ENCODE peak calls at places on chromosome 2, in ten cellular contexts. R is heart left ventricle; T is IMR-90; J is body of pancreas; Y is uterus; U is upper lobe of left lung; M is A549; F is HL-60; D is CD8-positive, alpha-beta T cell; H is right atrium auricular region. N is an unnamed sample.

GRCh38 chr2:126979604-126980003 is 80.9 kb downstream of the TEX51 start:
- DNase-seq in H (no peak), M (no peak), T (no peak), J (no peak), R (no peak), Y (no peak), U (no peak), F (no peak), D (no peak), N (no peak)

GRCh38 chr2:11093467-11093866 is 61.8 kb upstream of the SLC66A3 start:
- DNase-seq in H (no peak), D (no peak), J (no peak), R (no peak), F (no peak), T (no peak), Y (no peak), M (no peak), U (no peak), N (no peak)

GRCh38 chr2:216903470-216903869 is 43.6 kb upstream of the TNP1 start:
- DNase-seq in F (no peak), U (no peak), J (no peak), H (no peak), Y (no peak), D (no peak), R (no peak), T (no peak), M (no peak), N (no peak)

GRCh38 chr2:98935111-98935770 is 784 bp downstream of the CRACDL start:
- DNase-seq in J (no peak), R (no peak), M (no peak), U (no peak), Y (no peak), T (no peak), F (no peak), D (no peak), H (no peak), N (no peak)

GRCh38 chr2:129673234-129673633 is 306.2 kb upstream of the RAB6C start:
- DNase-seq in F (no peak), J (no peak), U (no peak), R (no peak), D (no peak), Y (no peak), H (no peak), T (no peak), M (no peak), N (no peak)

GRCh38 chr2:98086491-98087446 is at the start of gene VWA3B:
- DNase-seq in U (peak; percentile 74), R (peak; percentile 77), F (no peak), D (peak; percentile 22), M (peak; percentile 60), J (peak; percentile 74), Y (peak; percentile 35), T (no peak), H (no peak), N (peak; percentile 65)

GRCh38 chr2:210477496-210477895 is 937 bp upstream of the LANCL1 start:
- DNase-seq in D (no peak), T (peak; percentile 64), M (peak; percentile 58), R (peak; percentile 37), J (no peak), F (peak; percentile 61), Y (peak; percentile 30), U (no peak), H (no peak), N (no peak)

GRCh38 chr2:217616936-217617335 is 385.9 kb downstream of the TNS1 start:
- DNase-seq in R (no peak), T (peak; percentile 66), H (no peak), D (no peak), M (no peak), J (no peak), U (no peak), Y (no peak), F (no peak), N (no peak)

GRCh38 chr2:223829128-223829527 is 8.3 kb downstream of the AP1S3 start:
- DNase-seq in H (no peak), R (no peak), U (no peak), J (no peak), Y (no peak), F (no peak), D (no peak), M (no peak), T (no peak), N (no peak)

GRCh38 chr2:223822818-223823217 is 14.6 kb downstream of the AP1S3 start:
- DNase-seq in D (no peak), R (no peak), J (no peak), Y (no peak), U (no peak), H (no peak), F (no peak), M (no peak), T (no peak), N (no peak)

GRCh38 chr2:223826995-223827394 is 10.4 kb downstream of the AP1S3 start:
- DNase-seq in Y (no peak), H (no peak), F (no peak), J (no peak), D (no peak), M (no peak), R (no peak), T (no peak), U (no peak), N (no peak)

GRCh38 chr2:223824301-223824700 is 13.1 kb downstream of the AP1S3 start:
- DNase-seq in M (no peak), Y (no peak), F (no peak), H (no peak), R (no peak), D (no peak), U (no peak), J (no peak), T (no peak), N (no peak)

GRCh38 chr2:223828314-223828713 is 9.1 kb downstream of the AP1S3 start:
- DNase-seq in D (no peak), M (no peak), Y (no peak), H (no peak), T (no peak), U (no peak), J (no peak), R (no peak), F (no peak), N (no peak)
- H3K27ac ChIP-seq in D (no peak overlapping the region), M (no peak overlapping the region), Y (no peak overlapping the region), H (no peak overlapping the region), T (no peak overlapping the region), U (no peak overlapping the region), J (no peak overlapping the region), R (no peak overlapping the region), F (no peak overlapping the region), N (no peak overlapping the region)

DNA sequence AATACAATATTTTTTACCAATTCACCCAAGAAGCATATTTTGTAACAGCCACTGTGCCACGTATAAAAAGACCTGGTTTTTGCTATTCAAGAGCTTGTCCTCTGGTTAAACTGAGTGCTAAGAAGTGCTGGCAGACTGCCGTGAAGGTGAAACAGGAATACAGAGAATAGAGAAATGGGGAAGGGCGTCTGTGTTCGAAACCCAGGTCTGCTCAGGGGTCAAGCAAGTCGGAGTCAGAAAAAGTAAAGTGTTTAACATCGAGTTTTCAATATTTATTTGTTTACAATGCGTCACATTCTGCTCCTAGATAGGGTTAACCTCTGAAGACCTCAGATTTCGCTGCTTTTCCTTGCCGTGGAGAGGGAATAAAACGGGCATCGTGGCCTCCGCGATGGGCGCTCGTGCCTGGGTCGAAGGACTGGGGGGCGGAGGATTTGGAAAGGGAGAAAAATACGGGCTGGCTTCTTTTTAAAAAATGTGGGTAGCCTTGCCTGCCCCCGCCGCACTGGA is 1.2 kb upstream of the SNTG2 start:
- DNase-seq in H (no peak), R (no peak), M (no peak), F (no peak), U (no peak), T (no peak), J (no peak), Y (no peak), D (no peak), N (no peak)
- H3K4me3 ChIP-seq in H (peak overlapping the region; percentile 62), R (peak overlapping the region; percentile 59), M (no peak overlapping the region), F (no peak overlapping the region), U (no peak overlapping the region), T (no peak overlapping the region), J (no peak overlapping the region), Y (peak overlapping the region; percentile 55), D (peak overlapping the region; percentile 47), N (peak overlapping the region; percentile 2)

GRCh38 chr2:156435725-156436476 is at the start of gene GPD2:
- DNase-seq in T (peak; percentile 82), M (peak; percentile 88), D (peak; percentile 65), J (peak; percentile 92), R (peak; percentile 96), Y (peak; percentile 91), H (peak; percentile 92), U (peak; percentile 96), F (peak; percentile 83), N (peak; percentile 98)

GRCh38 chr2:156437272-156437671 is 1.1 kb downstream of the GPD2 start:
- DNase-seq in Y (peak; percentile 23), T (peak; percentile 43), U (peak; percentile 68), H (peak; percentile 72), M (peak; percentile 24), D (no peak), R (no peak), J (peak; percentile 16), F (peak; percentile 79), N (no peak)

GRCh38 chr2:156436477-156437085 is 402 bp downstream of the GPD2 start:
- DNase-seq in J (no peak), M (peak; percentile 21), T (peak; percentile 32), H (no peak), R (no peak), F (peak; percentile 57), U (peak; percentile 35), D (peak; percentile 23), Y (no peak), N (no peak)

GRCh38 chr2:156435392-156435724 is 821 bp upstream of the GPD2 start:
- DNase-seq in T (no peak), Y (no peak), F (no peak), M (no peak), R (no peak), D (no peak), H (no peak), U (no peak), J (no peak), N (no peak)

DNA sequence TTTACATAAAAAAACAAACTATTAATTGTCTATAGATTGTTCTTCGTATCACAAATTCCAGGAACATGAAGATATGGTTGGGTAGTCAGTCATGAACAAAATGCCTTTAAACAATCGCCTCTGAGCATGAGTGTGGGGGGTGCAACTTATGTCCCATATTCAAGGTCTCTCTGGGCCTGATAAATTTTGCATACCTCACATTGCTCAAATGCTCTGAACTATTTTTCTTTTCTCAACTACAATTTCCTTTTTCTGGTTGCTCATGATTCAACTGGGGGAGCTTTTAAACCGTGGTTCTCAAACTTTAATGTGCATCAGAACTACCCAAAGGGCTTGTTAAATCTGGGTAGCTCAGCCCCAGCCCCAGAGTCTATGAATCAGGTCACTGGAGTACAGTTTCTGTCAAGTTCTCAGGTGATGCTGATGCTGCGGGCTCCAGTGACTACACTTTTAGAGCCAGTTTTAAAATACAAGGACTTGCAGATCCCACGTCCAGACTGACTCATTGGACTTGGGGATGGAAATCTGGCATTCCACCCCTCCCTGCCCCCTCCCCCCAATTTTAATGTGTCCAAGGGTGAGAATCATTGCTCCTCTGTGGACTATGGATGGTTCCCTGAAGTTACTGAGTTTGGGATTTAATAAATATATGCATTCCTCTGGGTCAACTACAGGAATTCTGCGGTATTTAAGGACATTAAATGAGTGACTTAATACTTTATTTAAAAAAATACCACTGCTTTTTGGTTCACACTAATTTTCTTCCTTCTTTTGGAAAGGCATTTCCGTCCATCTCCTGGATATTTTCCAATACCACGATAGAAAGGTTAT is 1.5 kb upstream of the GPD2 start:
- DNase-seq in D (peak; percentile 33), T (peak; percentile 32), H (no peak), J (no peak), R (no peak), Y (no peak), M (peak; percentile 21), U (no peak), F (no peak), N (no peak)
- H3K27ac ChIP-seq in D (no peak overlapping the region), T (peak overlapping the region; percentile 96), H (peak overlapping the region; percentile 96), J (peak overlapping the region; percentile 99), R (peak overlapping the region; percentile 99), Y (peak overlapping the region; percentile 96), M (peak overlapping the region; percentile 97), U (peak overlapping the region; percentile 96), F (no peak overlapping the region), N (peak overlapping the region; percentile 87)

DNA sequence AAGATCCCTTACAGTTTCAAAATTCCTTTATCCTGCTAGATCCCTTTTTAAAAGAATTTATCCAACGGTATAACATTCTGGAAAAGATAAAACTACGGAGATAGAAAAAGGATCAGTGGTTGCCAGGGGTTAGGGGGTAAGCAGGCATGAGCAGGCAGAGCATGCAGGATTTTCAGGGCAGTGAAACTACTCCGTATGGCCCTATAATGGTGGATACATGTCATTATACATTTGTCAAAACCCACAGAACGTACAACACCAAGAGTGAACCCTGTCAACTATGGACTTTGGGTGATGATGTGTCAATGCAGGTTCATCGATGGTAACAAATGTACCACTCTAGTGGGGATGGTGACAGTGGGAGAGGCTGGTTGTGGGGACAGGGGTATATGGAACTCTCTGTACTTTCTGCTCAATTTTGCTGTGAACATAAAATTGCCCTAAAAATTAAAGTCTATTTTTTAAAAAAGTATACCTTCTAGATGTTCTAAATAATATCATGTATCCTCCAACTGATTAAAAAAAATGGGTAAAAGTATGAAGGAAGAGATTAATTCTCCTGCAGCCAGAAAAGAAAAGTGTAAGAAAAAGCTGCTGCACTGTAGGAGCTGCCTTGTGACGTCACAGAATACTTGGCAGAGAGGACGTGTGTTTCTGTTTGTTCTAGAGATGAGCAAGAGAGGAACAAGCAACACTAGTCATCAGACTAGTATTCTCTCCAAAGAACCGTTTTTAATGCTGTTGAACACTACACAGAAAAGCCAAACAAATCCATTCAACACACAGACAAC is 23.6 kb downstream of the ANKRD44 start:
- DNase-seq in H (peak; percentile 78), J (peak; percentile 45), M (peak; percentile 90), U (peak; percentile 80), D (peak; percentile 54), F (peak; percentile 46), T (peak; percentile 97), Y (peak; percentile 64), R (peak; percentile 47), N (no peak)
- H3K4me3 ChIP-seq in H (no peak overlapping the region), J (no peak overlapping the region), M (no peak overlapping the region), U (no peak overlapping the region), D (no peak overlapping the region), F (no peak overlapping the region), T (no peak overlapping the region), Y (no peak overlapping the region), R (no peak overlapping the region), N (no peak overlapping the region)